ENCODE peak calls at places on chromosomes 1 and 21, in five cellular contexts. G is pancreas, Y is breast epithelium, F is skeletal muscle cell, R is testis. H is an unnamed sample.

GRCh38 chr1:223887724-223888428 is 42.1 kb upstream of the TP53BP2 start:
- DNase-seq in G (peak), Y (no peak), F (peak), R (no peak), H (no peak)

GRCh38 chr1:245645406-245645805 is 490.6 kb downstream of the KIF26B start:
- DNase-seq in G (no peak), Y (no peak), F (no peak), R (no peak), H (no peak)

GRCh38 chr1:243253211-243253926 is 1.7 kb downstream of the CEP170 start:
- DNase-seq in G (no peak), Y (no peak), F (no peak), R (no peak), H (no peak)

GRCh38 chr21:44910229-44911065 is 10.3 kb downstream of the ITGB2 start:
- DNase-seq in G (peak), Y (no peak), F (peak), R (no peak), H (no peak)

GRCh38 chr1:31441558-31441957 is 28.5 kb downstream of the SERINC2 start:
- DNase-seq in G (no peak), Y (no peak), F (no peak), R (no peak), H (no peak)

GRCh38 chr1:25799758-25800537 is at the start of gene SELENON:
- DNase-seq in G (peak), Y (peak), F (no peak), R (peak), H (peak)

GRCh38 chr21:17612023-17612564 is 607 bp downstream of the BTG3 start:
- DNase-seq in G (peak), Y (peak), F (no peak), R (peak), H (peak)

GRCh38 chr1:172276120-172276818 is 144.2 kb upstream of the C1orf105 start:
- DNase-seq in G (no peak), Y (no peak), F (no peak), R (no peak), H (no peak)

GRCh38 chr1:29732438-29732837 is 496.1 kb downstream of the PTPRU start:
- DNase-seq in G (no peak), Y (no peak), F (no peak), R (no peak), H (no peak)

GRCh38 chr1:158035976-158036583 is 42.6 kb downstream of the KIRREL1 start:
- DNase-seq in G (no peak), Y (no peak), F (no peak), R (peak), H (peak)

GRCh38 chr1:30412241-30413110 is 310.9 kb downstream of the MATN1 start:
- DNase-seq in G (no peak), Y (peak), F (no peak), R (peak), H (peak)

GRCh38 chr21:43762303-43763128 is 13.6 kb downstream of the CSTB start:
- DNase-seq in G (peak), Y (no peak), F (no peak), R (no peak), H (no peak)

GRCh38 chr1:19366599-19367315 is 54.6 kb downstream of the SLC66A1 start:
- DNase-seq in G (peak), Y (no peak), F (no peak), R (peak), H (no peak)

GRCh38 chr1:152869808-152870419 is 8.2 kb upstream of the SMCP start:
- DNase-seq in G (peak), Y (peak), F (peak), R (peak), H (peak)

GRCh38 chr1:36372617-36373016 is 13.1 kb downstream of the STK40 start:
- DNase-seq in G (no peak), Y (no peak), F (no peak), R (no peak), H (peak)

GRCh38 chr21:29145354-29145782 is 14.9 kb downstream of the MAP3K7CL start:
- DNase-seq in G (no peak), Y (no peak), F (peak), R (no peak), H (no peak)

GRCh38 chr1:222921951-222922350 is 107.1 kb downstream of the DISP1 start:
- DNase-seq in G (no peak), Y (no peak), F (no peak), R (peak), H (no peak)

GRCh38 chr1:61724721-61725694 is at the start of gene TM2D1:
- DNase-seq in G (peak), Y (peak), F (peak), R (peak), H (peak)

GRCh38 chr1:219477861-219478260 is 135.0 kb downstream of the ZC3H11B start:
- DNase-seq in G (no peak), Y (no peak), F (no peak), R (no peak), H (no peak)

GRCh38 chr1:87399264-87399663 is 70.6 kb downstream of the LMO4 start:
- DNase-seq in G (no peak), Y (no peak), F (no peak), R (no peak), H (no peak)

GRCh38 chr1:228903573-228904122 is 168.4 kb downstream of the RHOU start:
- DNase-seq in G (no peak), Y (no peak), F (no peak), R (no peak), H (peak)

GRCh38 chr1:10762875-10763274 is 33.6 kb downstream of the CASZ1 start:
- DNase-seq in G (peak), Y (no peak), F (no peak), R (no peak), H (no peak)

GRCh38 chr1:186896211-186896610 is 67.5 kb downstream of the PLA2G4A start:
- DNase-seq in G (no peak), Y (no peak), F (peak), R (no peak), H (no peak)

DNA sequence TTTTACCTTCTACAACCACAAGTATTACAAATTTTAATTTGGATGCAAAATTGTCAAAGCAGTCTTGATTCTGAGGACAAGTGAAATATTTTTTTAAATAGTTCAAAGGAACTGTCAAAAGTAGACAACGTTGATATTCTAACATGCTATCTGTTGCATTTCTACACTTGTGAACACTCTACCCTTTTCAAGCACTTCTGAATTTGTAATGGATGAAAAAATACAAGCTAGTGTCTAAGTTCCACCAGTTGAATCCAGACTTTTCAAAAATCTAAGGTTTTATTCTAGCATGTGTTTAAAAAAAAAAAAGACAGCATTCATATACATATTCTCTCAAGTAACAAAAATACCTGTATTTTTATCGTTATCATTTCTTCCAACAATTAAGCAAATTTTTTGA is 2.1 kb downstream of the ARID4B start:
- DNase-seq in G (no peak), Y (no peak), F (no peak), R (no peak), H (no peak)
- H3K4me3 ChIP-seq in G (no peak), Y (peak), F (peak), R (no peak), H (peak)

GRCh38 chr1:56577859-56578663 is 1.3 kb downstream of the PLPP3 start:
- DNase-seq in G (peak), Y (peak), F (no peak), R (peak), H (peak)
- H3K4me3 ChIP-seq in G (peak), Y (peak), F (peak), R (peak), H (peak)

DNA sequence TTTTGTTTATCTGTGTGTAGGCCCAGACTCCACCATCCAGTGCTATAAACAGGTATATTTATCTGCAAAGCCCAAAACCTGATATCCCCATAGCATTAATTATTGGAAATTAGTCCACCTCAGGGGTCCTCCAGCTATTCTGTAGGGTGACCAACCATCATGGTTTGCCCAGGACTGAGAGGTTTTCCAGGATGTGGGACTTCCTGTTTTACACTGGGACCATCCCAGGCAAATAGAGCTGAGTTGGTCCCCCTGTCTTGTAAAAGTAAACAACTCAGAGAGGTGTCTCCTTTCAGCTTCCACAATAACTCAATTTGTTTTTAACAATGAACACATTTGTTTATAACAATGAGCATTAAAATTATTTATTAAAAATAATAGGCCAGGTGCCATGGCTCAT is 7.8 kb upstream of the CELA2B start:
- DNase-seq in G (no peak), Y (no peak), F (no peak), R (no peak), H (no peak)
- H3K4me3 ChIP-seq in G (no peak), Y (no peak), F (no peak), R (no peak), H (no peak)

DNA sequence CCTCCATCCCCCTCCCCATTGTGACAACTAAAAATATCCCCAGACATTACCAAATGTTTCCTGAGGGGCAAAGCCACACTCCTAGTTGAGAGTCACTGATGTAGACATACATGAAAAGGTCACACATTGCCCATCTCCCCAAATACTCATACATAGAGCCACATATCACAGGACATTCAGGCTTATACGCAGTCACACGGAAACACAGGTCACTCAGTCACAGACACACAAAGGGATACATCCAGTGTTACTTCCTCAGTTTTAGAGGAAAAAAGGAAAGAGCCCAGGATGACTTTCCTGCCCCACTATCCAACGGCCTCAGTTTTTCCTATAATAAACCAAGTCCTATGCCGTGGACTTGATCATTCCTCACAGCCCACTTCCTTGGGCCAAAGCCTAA is 1.9 kb downstream of the SLC39A1 start:
- DNase-seq in G (no peak), Y (no peak), F (no peak), R (no peak), H (no peak)
- H3K4me3 ChIP-seq in G (no peak), Y (peak), F (peak), R (no peak), H (peak)

DNA sequence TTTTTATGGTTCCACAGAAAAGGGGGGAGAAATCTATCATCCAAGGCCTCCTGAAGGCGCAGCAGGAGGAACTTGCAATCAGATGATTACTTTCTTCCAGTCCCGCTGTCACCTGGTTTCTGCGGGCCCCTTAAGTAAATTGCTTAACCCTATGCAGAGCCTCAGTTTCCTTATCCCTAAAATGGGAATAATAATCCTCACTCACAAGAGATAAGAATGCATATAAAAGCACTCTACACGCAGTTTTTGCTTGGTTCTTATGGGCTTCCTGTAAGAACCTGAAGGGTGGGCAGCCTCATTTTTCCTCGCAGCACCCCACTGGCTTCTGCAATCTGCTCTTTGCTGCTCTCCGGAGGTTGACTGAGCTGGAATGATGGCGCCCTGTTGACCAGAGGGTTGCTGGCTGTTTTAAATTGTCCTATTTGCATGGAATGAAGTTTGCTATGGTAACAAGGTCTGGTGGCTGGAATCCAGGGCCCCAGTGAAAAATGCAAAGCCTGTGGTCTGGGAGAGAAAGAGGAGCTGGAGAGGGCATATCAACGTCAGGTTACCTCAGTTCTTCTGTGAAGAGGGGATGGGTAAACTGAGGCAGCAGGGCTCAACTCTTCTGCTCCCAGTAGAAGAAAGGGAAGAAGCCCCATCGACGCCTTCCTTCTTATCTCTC is 1.0 kb upstream of the KAZN start:
- DNase-seq in G (no peak), Y (no peak), F (no peak), R (no peak), H (peak)
- H3K4me3 ChIP-seq in G (no peak), Y (peak), F (no peak), R (peak), H (peak)

GRCh38 chr1:224928906-224929305 is 569 bp upstream of the DNAH14 start:
- DNase-seq in G (no peak), Y (no peak), F (no peak), R (no peak), H (no peak)
- H3K4me3 ChIP-seq in G (peak), Y (peak), F (peak), R (peak), H (peak)

GRCh38 chr1:115642168-115643072 is 650 bp downstream of the VANGL1 start:
- DNase-seq in G (peak), Y (no peak), F (no peak), R (peak), H (peak)

GRCh38 chr1:115643636-115644035 is 1.9 kb downstream of the VANGL1 start:
- DNase-seq in G (no peak), Y (no peak), F (no peak), R (no peak), H (peak)

GRCh38 chr1:115640384-115640783 is 1.4 kb upstream of the VANGL1 start:
- DNase-seq in G (no peak), Y (no peak), F (no peak), R (no peak), H (peak)

GRCh38 chr1:115643219-115643618 is 1.4 kb downstream of the VANGL1 start:
- DNase-seq in G (no peak), Y (no peak), F (no peak), R (no peak), H (no peak)

DNA sequence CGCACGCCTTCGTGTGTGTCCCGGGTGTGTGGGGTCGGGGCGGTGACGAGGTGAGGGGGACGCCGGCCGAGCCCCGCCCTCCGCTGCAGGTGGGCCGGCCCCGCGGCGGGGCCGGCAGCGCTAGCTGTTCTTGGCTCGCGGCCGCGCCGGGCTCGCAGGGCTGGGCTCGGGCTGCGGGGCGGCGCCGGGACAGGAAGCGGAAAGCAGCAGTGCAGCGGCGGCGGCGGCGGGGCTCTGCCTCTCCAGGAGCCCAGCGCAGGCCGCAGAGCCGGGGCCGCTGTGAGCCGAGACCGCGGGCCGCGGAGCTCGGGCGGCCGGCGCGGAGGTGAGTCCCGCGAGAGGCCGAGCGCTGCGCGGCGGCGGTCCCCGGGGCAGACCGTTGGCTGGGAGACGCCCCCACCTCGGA is at the start of gene VANGL1:
- DNase-seq in G (peak), Y (no peak), F (peak), R (peak), H (peak)
- H3K4me3 ChIP-seq in G (peak), Y (peak), F (peak), R (peak), H (peak)

GRCh38 chr1:58981392-58981791 is 197.5 kb upstream of the JUN start:
- DNase-seq in G (no peak), Y (no peak), F (no peak), R (no peak), H (peak)
- H3K4me3 ChIP-seq in G (no peak), Y (no peak), F (no peak), R (no peak), H (no peak)

GRCh38 chr1:163399976-163400375 is 78.2 kb downstream of the NUF2 start:
- DNase-seq in G (no peak), Y (no peak), F (no peak), R (no peak), H (peak)
- H3K4me3 ChIP-seq in G (no peak), Y (no peak), F (no peak), R (no peak), H (no peak)

H was measured in endodermal cell.